ENCODE peak calls at places on chromosome 1, in five cellular contexts. One of them, this sample, is unnamed.

GRCh38 chr1:162020145-162020544 is 3.5 kb downstream of the OLFML2B start:
- DNase-seq in fibroblast of lung: peak
- DNase-seq in AG04450: no peak
- DNase-seq in OCI-LY7: no peak
- DNase-seq in pancreas: no peak
- DNase-seq in this sample: no peak

GRCh38 chr1:181028241-181029014 is 5.4 kb upstream of the MR1 start:
- DNase-seq in fibroblast of lung: peak
- DNase-seq in AG04450: peak
- DNase-seq in OCI-LY7: no peak
- DNase-seq in pancreas: no peak
- DNase-seq in this sample: no peak

GRCh38 chr1:82453511-82454185 is 652.9 kb downstream of the ADGRL2 start:
- DNase-seq in fibroblast of lung: no peak
- DNase-seq in AG04450: no peak
- DNase-seq in OCI-LY7: no peak
- DNase-seq in pancreas: no peak
- DNase-seq in this sample: no peak

GRCh38 chr1:151831605-151832004 is at the start of gene RORC:
- DNase-seq in fibroblast of lung: no peak
- DNase-seq in AG04450: no peak
- DNase-seq in OCI-LY7: no peak
- DNase-seq in pancreas: peak
- DNase-seq in this sample: no peak

GRCh38 chr1:207807395-207808321 is 55.8 kb downstream of the CD46 start:
- DNase-seq in fibroblast of lung: no peak
- DNase-seq in AG04450: no peak
- DNase-seq in OCI-LY7: peak
- DNase-seq in pancreas: no peak
- DNase-seq in this sample: no peak

GRCh38 chr1:21262282-21263051 is 27.8 kb downstream of the ECE1 start:
- DNase-seq in fibroblast of lung: peak
- DNase-seq in AG04450: peak
- DNase-seq in OCI-LY7: no peak
- DNase-seq in pancreas: peak
- DNase-seq in this sample: no peak

GRCh38 chr1:226634611-226635246 is 86.2 kb downstream of the STUM start:
- DNase-seq in fibroblast of lung: no peak
- DNase-seq in AG04450: no peak
- DNase-seq in OCI-LY7: no peak
- DNase-seq in pancreas: peak
- DNase-seq in this sample: no peak

GRCh38 chr1:244599937-244600350 is 53.0 kb upstream of the DESI2 start:
- DNase-seq in fibroblast of lung: peak
- DNase-seq in AG04450: peak
- DNase-seq in OCI-LY7: no peak
- DNase-seq in pancreas: no peak
- DNase-seq in this sample: no peak

GRCh38 chr1:180777072-180777689 is 135.5 kb upstream of the KIAA1614 start:
- DNase-seq in fibroblast of lung: no peak
- DNase-seq in AG04450: no peak
- DNase-seq in OCI-LY7: no peak
- DNase-seq in pancreas: no peak
- DNase-seq in this sample: no peak

GRCh38 chr1:75796376-75797272 is at the start of gene MSH4:
- DNase-seq in fibroblast of lung: no peak
- DNase-seq in AG04450: no peak
- DNase-seq in OCI-LY7: no peak
- DNase-seq in pancreas: peak
- DNase-seq in this sample: no peak

GRCh38 chr1:230072296-230072695 is 5.3 kb downstream of the GALNT2 start:
- DNase-seq in fibroblast of lung: no peak
- DNase-seq in AG04450: no peak
- DNase-seq in OCI-LY7: no peak
- DNase-seq in pancreas: peak
- DNase-seq in this sample: no peak

GRCh38 chr1:28886731-28887417 is 27.5 kb upstream of the EPB41 start:
- DNase-seq in fibroblast of lung: peak
- DNase-seq in AG04450: peak
- DNase-seq in OCI-LY7: peak
- DNase-seq in pancreas: peak
- DNase-seq in this sample: peak

GRCh38 chr1:200213392-200213791 is 185.9 kb downstream of the NR5A2 start:
- DNase-seq in fibroblast of lung: no peak
- DNase-seq in AG04450: no peak
- DNase-seq in OCI-LY7: no peak
- DNase-seq in pancreas: no peak
- DNase-seq in this sample: no peak

GRCh38 chr1:63892632-63893395 is 119.0 kb downstream of the ROR1 start:
- DNase-seq in fibroblast of lung: peak
- DNase-seq in AG04450: no peak
- DNase-seq in OCI-LY7: peak
- DNase-seq in pancreas: no peak
- DNase-seq in this sample: peak

GRCh38 chr1:200405273-200405672 is 4.6 kb downstream of the ZNF281 start:
- DNase-seq in fibroblast of lung: peak
- DNase-seq in AG04450: no peak
- DNase-seq in OCI-LY7: no peak
- DNase-seq in pancreas: no peak
- DNase-seq in this sample: no peak

GRCh38 chr1:160148121-160148520 is 3.3 kb upstream of the ATP1A4 start:
- DNase-seq in fibroblast of lung: no peak
- DNase-seq in AG04450: no peak
- DNase-seq in OCI-LY7: no peak
- DNase-seq in pancreas: no peak
- DNase-seq in this sample: no peak

GRCh38 chr1:25676488-25676887 is 59.9 kb downstream of the MAN1C1 start:
- DNase-seq in fibroblast of lung: no peak
- DNase-seq in AG04450: no peak
- DNase-seq in OCI-LY7: no peak
- DNase-seq in pancreas: no peak
- DNase-seq in this sample: peak

GRCh38 chr1:219555031-219555667 is 57.8 kb downstream of the ZC3H11B start:
- DNase-seq in fibroblast of lung: peak
- DNase-seq in AG04450: no peak
- DNase-seq in OCI-LY7: no peak
- DNase-seq in pancreas: no peak
- DNase-seq in this sample: no peak

GRCh38 chr1:232227171-232227740 is 402.7 kb downstream of the SIPA1L2 start:
- DNase-seq in fibroblast of lung: no peak
- DNase-seq in AG04450: no peak
- DNase-seq in OCI-LY7: no peak
- DNase-seq in pancreas: no peak
- DNase-seq in this sample: no peak

GRCh38 chr1:232226197-232226681 is 403.7 kb downstream of the SIPA1L2 start:
- DNase-seq in fibroblast of lung: peak
- DNase-seq in AG04450: peak
- DNase-seq in OCI-LY7: no peak
- DNase-seq in pancreas: no peak
- DNase-seq in this sample: peak

GRCh38 chr1:232223887-232224286 is 406.0 kb downstream of the SIPA1L2 start:
- DNase-seq in fibroblast of lung: no peak
- DNase-seq in AG04450: no peak
- DNase-seq in OCI-LY7: no peak
- DNase-seq in pancreas: no peak
- DNase-seq in this sample: no peak

GRCh38 chr1:232223309-232223708 is 406.6 kb downstream of the SIPA1L2 start:
- DNase-seq in fibroblast of lung: no peak
- DNase-seq in AG04450: no peak
- DNase-seq in OCI-LY7: no peak
- DNase-seq in pancreas: no peak
- DNase-seq in this sample: no peak

GRCh38 chr1:232225336-232226131 is 404.4 kb downstream of the SIPA1L2 start:
- DNase-seq in fibroblast of lung: no peak
- DNase-seq in AG04450: no peak
- DNase-seq in OCI-LY7: no peak
- DNase-seq in pancreas: no peak
- DNase-seq in this sample: no peak
- H3K4me3 ChIP-seq in fibroblast of lung: no peak
- H3K4me3 ChIP-seq in AG04450: no peak
- H3K4me3 ChIP-seq in OCI-LY7: no peak
- H3K4me3 ChIP-seq in pancreas: no peak
- H3K4me3 ChIP-seq in this sample: no peak

DNA sequence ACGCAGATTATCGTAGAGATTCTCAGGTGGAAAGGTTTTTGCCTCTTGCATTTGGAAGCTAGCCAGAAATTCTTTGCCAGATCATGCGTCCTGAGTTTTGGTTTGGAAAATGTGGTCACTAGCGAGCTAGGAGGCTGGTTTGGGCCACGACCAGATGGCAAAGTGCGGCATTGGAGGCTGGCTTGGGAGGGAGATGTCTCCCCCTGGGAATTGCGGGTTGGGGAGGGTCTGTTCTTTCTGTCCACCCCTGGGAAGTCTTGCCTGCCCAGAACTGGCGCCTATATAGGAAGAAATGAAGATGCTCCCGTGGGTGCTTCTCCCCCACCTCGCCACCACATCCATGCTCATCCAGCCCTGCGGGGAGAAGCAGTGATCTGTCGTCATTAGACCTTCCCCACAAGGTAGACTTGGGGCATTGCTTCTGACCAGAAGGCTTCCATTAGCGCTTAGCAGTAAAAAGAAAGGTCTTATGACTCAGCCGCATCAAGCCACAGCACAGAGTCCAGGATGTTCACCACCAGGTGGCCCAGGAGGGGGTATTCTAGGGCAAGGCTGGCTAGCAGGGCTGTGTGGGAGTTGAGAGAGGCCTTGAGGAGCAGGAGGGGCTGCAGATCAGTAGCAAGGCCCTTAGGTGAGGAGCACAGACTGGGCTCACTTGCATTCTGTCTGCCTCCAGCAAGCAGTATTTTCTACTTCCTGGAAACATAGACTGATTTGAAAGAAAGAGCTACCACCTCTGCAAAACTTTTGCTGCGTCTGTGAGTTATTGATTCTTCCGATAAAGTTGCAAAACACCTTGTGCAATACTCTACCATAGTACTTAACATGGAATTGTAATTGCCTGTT is 1.5 kb upstream of the PTP4A2 start:
- DNase-seq in fibroblast of lung: peak
- DNase-seq in AG04450: peak
- DNase-seq in OCI-LY7: peak
- DNase-seq in pancreas: peak
- DNase-seq in this sample: peak
- H3K4me3 ChIP-seq in fibroblast of lung: no peak
- H3K4me3 ChIP-seq in AG04450: no peak
- H3K4me3 ChIP-seq in OCI-LY7: peak
- H3K4me3 ChIP-seq in pancreas: no peak
- H3K4me3 ChIP-seq in this sample: peak

DNA sequence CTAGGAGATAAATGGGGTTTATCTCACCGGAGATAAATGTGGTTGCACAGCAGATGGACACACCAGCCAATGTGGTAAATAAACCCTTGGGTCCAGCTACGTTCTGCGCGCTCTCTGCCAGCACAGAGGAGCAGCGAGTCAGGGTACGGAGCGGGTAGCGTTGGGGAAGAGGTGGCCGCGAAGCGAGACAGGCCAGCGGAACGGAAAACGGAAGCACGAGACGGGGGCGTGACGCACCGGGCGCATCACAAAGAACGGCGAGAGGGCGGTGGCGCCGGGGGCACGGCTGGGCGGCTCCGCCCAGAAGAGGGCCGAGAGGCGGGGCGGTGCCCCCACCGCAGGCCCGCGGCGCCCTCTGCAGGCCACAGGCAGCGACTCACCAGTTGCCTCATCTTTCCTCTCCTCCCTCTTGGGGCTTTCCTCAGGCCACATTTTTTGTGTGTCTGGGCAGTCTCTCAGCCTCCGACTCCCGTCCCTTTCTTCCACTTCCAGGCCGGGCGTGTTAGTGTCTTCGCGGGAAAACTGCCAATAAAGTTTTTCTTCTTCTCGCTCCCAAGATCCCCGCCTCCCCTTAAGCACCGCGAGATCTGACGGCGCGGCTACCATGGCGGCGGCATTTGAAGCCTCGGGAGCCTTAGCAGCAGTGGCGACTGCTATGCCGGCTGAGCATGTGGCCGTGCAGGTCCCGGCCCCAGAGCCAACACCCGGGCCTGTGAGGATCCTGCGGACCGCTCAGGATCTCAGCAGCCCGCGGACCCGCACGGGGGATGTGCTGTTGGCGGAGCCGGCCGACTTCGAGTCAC is at the start of gene DDX20:
- DNase-seq in fibroblast of lung: peak
- DNase-seq in AG04450: peak
- DNase-seq in OCI-LY7: peak
- DNase-seq in pancreas: peak
- DNase-seq in this sample: peak
- H3K4me3 ChIP-seq in fibroblast of lung: peak
- H3K4me3 ChIP-seq in AG04450: peak
- H3K4me3 ChIP-seq in OCI-LY7: peak
- H3K4me3 ChIP-seq in pancreas: peak
- H3K4me3 ChIP-seq in this sample: peak

DNA sequence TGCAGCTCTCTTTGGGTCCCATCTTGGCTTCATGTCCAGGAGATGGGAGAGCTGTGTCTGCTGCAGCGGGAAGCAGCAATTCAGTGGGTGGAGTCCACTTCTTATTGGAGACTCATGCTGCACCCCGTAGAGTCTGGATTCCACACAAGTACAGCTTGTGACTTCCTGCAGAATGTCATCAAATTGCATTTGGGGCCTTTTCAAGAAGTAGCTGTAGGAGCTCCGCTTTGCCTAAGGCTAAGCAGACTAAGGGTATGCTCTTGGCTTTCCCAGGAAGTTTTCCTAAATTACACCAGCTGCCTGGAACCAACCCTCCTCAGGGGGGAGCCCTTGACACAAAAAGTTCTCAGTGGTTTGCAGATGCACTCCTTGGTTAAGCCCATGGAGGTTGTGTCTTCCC is 5.7 kb upstream of the MOB3C start:
- DNase-seq in fibroblast of lung: peak
- DNase-seq in AG04450: no peak
- DNase-seq in OCI-LY7: peak
- DNase-seq in pancreas: no peak
- DNase-seq in this sample: no peak
- H3K4me3 ChIP-seq in fibroblast of lung: no peak
- H3K4me3 ChIP-seq in AG04450: no peak
- H3K4me3 ChIP-seq in OCI-LY7: no peak
- H3K4me3 ChIP-seq in pancreas: no peak
- H3K4me3 ChIP-seq in this sample: no peak

DNA sequence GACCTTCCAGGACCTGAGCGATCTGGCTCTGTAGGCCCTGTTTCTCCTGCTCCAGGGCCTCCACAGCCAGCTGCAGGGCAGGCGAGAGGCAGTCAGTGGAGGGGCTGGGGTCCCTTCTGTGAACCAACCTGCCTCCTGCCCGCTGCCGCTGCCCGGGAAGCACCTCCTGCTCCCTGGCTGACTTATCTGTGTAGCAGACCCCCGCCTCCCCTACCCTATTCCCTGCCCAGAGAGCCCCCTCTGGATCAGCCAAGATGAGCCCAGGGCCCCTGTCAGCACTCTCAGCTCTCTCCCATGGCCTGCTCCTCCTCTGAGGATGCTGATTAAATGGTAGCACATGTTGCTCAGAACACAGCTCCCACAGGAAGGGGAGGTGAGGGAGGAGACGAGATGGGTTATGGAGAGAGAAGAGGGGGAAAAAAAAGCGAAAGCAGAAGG is 1.9 kb downstream of the NES start:
- DNase-seq in fibroblast of lung: no peak
- DNase-seq in AG04450: no peak
- DNase-seq in OCI-LY7: no peak
- DNase-seq in pancreas: no peak
- DNase-seq in this sample: no peak
- H3K4me3 ChIP-seq in fibroblast of lung: peak
- H3K4me3 ChIP-seq in AG04450: peak
- H3K4me3 ChIP-seq in OCI-LY7: no peak
- H3K4me3 ChIP-seq in pancreas: no peak
- H3K4me3 ChIP-seq in this sample: no peak

GRCh38 chr1:173445164-173445563 is 32.0 kb upstream of the PRDX6 start:
- DNase-seq in fibroblast of lung: no peak
- DNase-seq in AG04450: no peak
- DNase-seq in OCI-LY7: no peak
- DNase-seq in pancreas: no peak
- DNase-seq in this sample: no peak
- H3K4me3 ChIP-seq in fibroblast of lung: no peak
- H3K4me3 ChIP-seq in AG04450: no peak
- H3K4me3 ChIP-seq in OCI-LY7: no peak
- H3K4me3 ChIP-seq in pancreas: no peak
- H3K4me3 ChIP-seq in this sample: no peak